ENCODE peak calls at places on chromosome 14, in six cellular contexts. O, X, Q, T, U and Z are unnamed samples.

GRCh38 chr14:58072288-58073071 is 79.5 kb downstream of the ARMH4 start:
- DNase-seq in X (peak), Q (no peak), O (no peak), U (peak), T (peak), Z (peak)

GRCh38 chr14:51451561-51451960 is 200.1 kb upstream of the FRMD6 start:
- DNase-seq in U (no peak), O (no peak), Q (no peak), T (no peak), X (no peak), Z (no peak)

GRCh38 chr14:52837451-52837850 is 46.0 kb upstream of the GNPNAT1 start:
- DNase-seq in T (no peak), U (no peak), Q (no peak), X (no peak), O (no peak), Z (no peak)

GRCh38 chr14:64504310-64504896 is at the start of gene ZBTB1:
- DNase-seq in O (peak), T (peak), Q (no peak), X (peak), U (peak), Z (peak)

GRCh38 chr14:100899841-100900771 is 3.4 kb downstream of the RTL1 start:
- DNase-seq in U (no peak), Q (no peak), O (no peak), T (no peak), X (no peak), Z (no peak)

GRCh38 chr14:20655851-20656250 is 14.4 kb upstream of the OR6S1 start:
- DNase-seq in U (no peak), O (no peak), Q (no peak), T (no peak), X (no peak), Z (no peak)

GRCh38 chr14:59342516-59343484 is 122.4 kb downstream of the GPR135 start:
- DNase-seq in Q (no peak), U (peak), T (peak), O (no peak), X (no peak), Z (peak)

GRCh38 chr14:92154283-92154942 is 32.6 kb downstream of the CPSF2 start:
- DNase-seq in U (no peak), Q (no peak), X (no peak), O (no peak), T (no peak), Z (no peak)

GRCh38 chr14:94041551-94042346 is 15.6 kb downstream of the OTUB2 start:
- DNase-seq in X (no peak), Q (peak), O (no peak), T (no peak), U (no peak), Z (peak)

GRCh38 chr14:36226164-36226563 is 49.6 kb upstream of the PTCSC3 start:
- DNase-seq in O (no peak), Q (no peak), X (no peak), U (no peak), T (no peak), Z (no peak)

GRCh38 chr14:77281852-77282251 is 10.8 kb upstream of the NGB start:
- DNase-seq in T (no peak), U (no peak), X (no peak), Q (no peak), O (no peak), Z (no peak)

GRCh38 chr14:23454445-23454856 is 15.1 kb upstream of the NGDN start:
- DNase-seq in T (no peak), Q (no peak), O (no peak), U (no peak), X (no peak), Z (no peak)

GRCh38 chr14:50775357-50775756 is 55.6 kb downstream of the NIN start:
- DNase-seq in O (no peak), Q (peak), U (no peak), T (no peak), X (peak), Z (no peak)

GRCh38 chr14:51295666-51296263 is 55.7 kb downstream of the TMX1 start:
- DNase-seq in O (no peak), U (no peak), X (no peak), T (no peak), Q (no peak), Z (no peak)

GRCh38 chr14:53709381-53709780 is 247.2 kb downstream of the BMP4 start:
- DNase-seq in X (no peak), O (no peak), Q (no peak), U (no peak), T (no peak), Z (no peak)

GRCh38 chr14:20440882-20441281 is 4.9 kb upstream of the KLHL33 start:
- DNase-seq in O (no peak), X (no peak), U (no peak), Q (no peak), T (no peak), Z (no peak)

GRCh38 chr14:100363053-100363452 is 39.9 kb downstream of the SLC25A47 start:
- DNase-seq in T (no peak), Q (no peak), O (no peak), U (no peak), X (no peak), Z (no peak)

GRCh38 chr14:76320486-76320885 is 55.5 kb upstream of the ESRRB start:
- DNase-seq in X (no peak), U (no peak), Q (no peak), O (no peak), T (no peak), Z (no peak)

GRCh38 chr14:79834856-79835255 is 376.4 kb downstream of the DIO2 start:
- DNase-seq in X (no peak), U (no peak), T (no peak), O (no peak), Q (no peak), Z (no peak)

GRCh38 chr14:31660191-31660590 is 99.0 kb downstream of the NUBPL start:
- DNase-seq in X (no peak), T (no peak), U (no peak), O (no peak), Q (no peak), Z (no peak)

GRCh38 chr14:75520852-75521251 is 1.4 kb upstream of the BATF start:
- DNase-seq in X (no peak), T (no peak), O (no peak), Q (no peak), U (no peak), Z (no peak)

GRCh38 chr14:94677747-94678146 is 65.6 kb downstream of the SERPINA3 start:
- DNase-seq in T (no peak), O (no peak), X (no peak), Q (no peak), U (no peak), Z (no peak)

GRCh38 chr14:55240526-55241178 is 30.6 kb upstream of the FBXO34 start:
- DNase-seq in U (no peak), X (no peak), T (no peak), Q (peak), O (no peak), Z (no peak)

GRCh38 chr14:53501361-53502320 is 348.5 kb upstream of the DDHD1 start:
- DNase-seq in X (no peak), O (no peak), Q (no peak), U (no peak), T (no peak), Z (no peak)

GRCh38 chr14:36756221-36756620 is 94.6 kb downstream of the PAX9 start:
- DNase-seq in X (no peak), T (no peak), Q (no peak), U (no peak), O (no peak), Z (no peak)

GRCh38 chr14:103314496-103315277 is 19.4 kb upstream of the EIF5 start:
- DNase-seq in Q (no peak), T (no peak), U (no peak), X (no peak), O (no peak), Z (peak)

GRCh38 chr14:103313704-103314103 is 20.3 kb upstream of the EIF5 start:
- DNase-seq in X (no peak), Q (no peak), T (no peak), U (no peak), O (no peak), Z (no peak)

GRCh38 chr14:103315941-103316340 is 18.1 kb upstream of the EIF5 start:
- DNase-seq in U (no peak), O (no peak), X (no peak), Q (no peak), T (no peak), Z (peak)

GRCh38 chr14:103316723-103317122 is 17.3 kb upstream of the EIF5 start:
- DNase-seq in O (no peak), Q (no peak), U (no peak), T (no peak), X (no peak), Z (no peak)

GRCh38 chr14:103315368-103315911 is 18.6 kb upstream of the EIF5 start:
- DNase-seq in X (no peak), U (no peak), T (no peak), Q (no peak), O (no peak), Z (peak)
- TF ChIP-seq CTCF in X (no peak), U (no peak), T (no peak), Q (no peak), O (no peak), Z (no peak)

GRCh38 chr14:69303086-69303485 is 43.1 kb downstream of the GALNT16 start:
- DNase-seq in U (no peak), O (no peak), Q (no peak), X (no peak), T (no peak), Z (no peak)

GRCh38 chr14:69300601-69301221 is 40.8 kb downstream of the GALNT16 start:
- DNase-seq in Q (no peak), T (no peak), X (no peak), U (no peak), O (no peak), Z (no peak)

GRCh38 chr14:69298131-69299071 is 38.4 kb downstream of the GALNT16 start:
- DNase-seq in Q (no peak), T (no peak), X (no peak), O (no peak), U (no peak), Z (no peak)

DNA sequence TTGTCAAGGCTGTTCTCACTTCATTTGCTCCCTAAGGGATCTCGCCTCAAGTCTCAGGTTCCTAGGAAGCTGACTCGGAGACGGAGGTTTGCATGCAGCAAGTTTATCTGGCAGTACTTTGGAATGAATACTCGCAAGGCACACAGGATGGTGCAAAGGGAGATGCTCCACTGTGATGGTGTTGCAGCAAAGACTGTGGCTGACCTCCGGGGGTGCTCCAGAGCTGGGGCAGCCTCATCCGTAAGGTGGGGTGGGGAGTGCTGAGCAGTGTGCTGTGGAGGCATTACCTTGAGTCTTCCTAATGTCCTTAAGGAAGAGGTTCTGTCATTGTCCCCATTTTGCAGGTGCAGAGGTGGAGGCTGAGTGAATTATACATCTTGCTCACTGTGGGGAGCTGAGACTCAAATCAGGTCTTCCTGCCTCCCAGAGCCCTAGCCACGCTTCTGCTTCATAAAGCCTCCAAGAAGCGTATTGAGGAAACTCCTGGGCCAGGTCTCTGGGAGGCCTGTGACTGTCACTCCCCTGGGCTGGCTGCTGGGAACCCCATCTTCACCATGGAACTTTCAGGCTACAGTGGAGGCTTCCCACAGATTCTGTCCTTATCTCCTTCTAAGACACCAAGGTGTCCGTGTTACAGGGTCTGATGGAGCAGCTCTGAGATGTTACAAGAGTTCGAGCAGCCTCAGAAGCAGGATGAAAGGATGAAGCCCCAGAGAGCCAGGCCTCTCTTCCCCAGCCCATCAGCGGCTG is 39.5 kb downstream of the GALNT16 start:
- DNase-seq in T (no peak), U (peak), O (no peak), X (no peak), Q (no peak), Z (no peak)
- TF ChIP-seq CTCF in T (no peak), U (no peak), O (no peak), X (peak), Q (peak), Z (no peak)

GRCh38 chr14:73524493-73524892 is 12.4 kb upstream of the ACOT1 start:
- DNase-seq in U (no peak), X (no peak), Q (no peak), T (no peak), O (no peak), Z (peak)
- TF ChIP-seq CTCF in U (no peak), X (no peak), Q (no peak), T (no peak), O (no peak), Z (no peak)

GRCh38 chr14:82003418-82003817 is 469.8 kb upstream of the SEL1L start:
- DNase-seq in O (no peak), Q (no peak), X (no peak), U (no peak), T (no peak), Z (no peak)

GRCh38 chr14:82011460-82011859 is 477.8 kb upstream of the SEL1L start:
- DNase-seq in T (no peak), Q (no peak), X (no peak), U (no peak), O (no peak), Z (no peak)

GRCh38 chr14:82009993-82010392 is 476.3 kb upstream of the SEL1L start:
- DNase-seq in O (no peak), U (no peak), Q (no peak), X (no peak), T (no peak), Z (no peak)

DNA sequence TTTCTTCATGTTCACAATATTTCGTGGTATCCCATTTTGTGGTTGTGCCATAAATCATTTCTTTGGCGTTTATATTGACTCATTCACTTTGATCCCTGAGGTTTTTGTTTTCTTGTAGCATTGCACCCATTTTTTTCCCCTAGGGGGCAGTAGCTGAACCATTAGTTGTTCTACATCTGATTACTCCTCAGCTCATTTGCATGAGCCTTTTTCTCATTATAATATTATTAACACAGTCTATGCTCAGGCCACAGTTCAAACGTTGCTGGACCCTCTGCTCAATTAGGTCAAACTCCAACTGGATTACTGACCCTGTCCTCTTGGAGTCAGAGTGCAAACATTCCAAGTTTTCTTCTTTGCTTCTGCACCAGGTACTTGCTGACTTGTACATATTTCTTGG is 475.4 kb upstream of the SEL1L start:
- DNase-seq in Q (no peak), X (no peak), T (no peak), O (no peak), U (no peak), Z (no peak)
- TF ChIP-seq CTCF in Q (no peak), X (no peak), T (no peak), O (no peak), U (no peak), Z (no peak)

GRCh38 chr14:22226381-22226780 is 362.6 kb downstream of the DAD1 start:
- DNase-seq in X (no peak), T (no peak), U (peak), O (no peak), Q (no peak), Z (no peak)
- TF ChIP-seq CTCF in X (peak), T (no peak), U (no peak), O (no peak), Q (peak), Z (no peak)

GRCh38 chr14:43481864-43482263 is 1025.2 kb downstream of the FSCB start:
- DNase-seq in U (no peak), X (no peak), O (no peak), T (no peak), Q (no peak), Z (no peak)
- TF ChIP-seq CTCF in U (no peak), X (no peak), O (no peak), T (no peak), Q (no peak), Z (no peak)